ENCODE peak calls at places on chromosomes 3 and 15, in seven cellular contexts. C, N, V, L, F, W and B are unnamed samples. For H3K36me3 and H3K27me3, the result is how much of the 10 kb centered on the place peaks cover.

GRCh38 chr15:62391565-62392262 is 226.6 kb upstream of the C2CD4B start:
- DNase-seq in C (peak), L (peak), W (peak), N (no peak), V (peak), F (no peak), B (peak)

GRCh38 chr3:159238646-159239045 is 436.8 kb downstream of the MFSD1 start:
- DNase-seq in N (no peak), L (no peak), C (no peak), W (no peak), V (no peak), F (no peak), B (no peak)

GRCh38 chr15:31366169-31366734 is 39.6 kb downstream of the KLF13 start:
- DNase-seq in C (no peak), V (no peak), W (no peak), L (peak), F (no peak), N (no peak), B (peak)

GRCh38 chr3:8503461-8503860 is 1.8 kb downstream of the LMCD1 start:
- DNase-seq in L (no peak), C (no peak), V (no peak), F (no peak), N (no peak), W (no peak), B (no peak)

GRCh38 chr3:182789371-182789770 is 3.9 kb upstream of the ATP11B start:
- DNase-seq in C (no peak), L (peak), F (no peak), V (no peak), N (no peak), W (peak), B (no peak)

GRCh38 chr3:53473422-53473821 is 21.0 kb upstream of the CACNA1D start:
- DNase-seq in W (no peak), C (no peak), N (no peak), V (no peak), L (no peak), F (no peak), B (no peak)

GRCh38 chr15:40054746-40055575 is 16.0 kb upstream of the SRP14 start:
- DNase-seq in L (no peak), N (no peak), F (no peak), V (no peak), W (peak), C (peak), B (no peak)

GRCh38 chr15:96353931-96354730 is 23.6 kb downstream of the NR2F2 start:
- DNase-seq in W (peak), L (peak), F (no peak), N (no peak), V (peak), C (no peak), B (peak)

GRCh38 chr3:191686626-191687025 is 225.7 kb downstream of the PYDC2 start:
- DNase-seq in V (no peak), N (no peak), L (no peak), W (no peak), F (no peak), C (no peak), B (no peak)

GRCh38 chr3:39540162-39540921 is 72.9 kb downstream of the MOBP start:
- DNase-seq in F (no peak), N (no peak), W (no peak), V (no peak), L (no peak), C (no peak), B (no peak)

GRCh38 chr3:152204218-152204617 is 64.5 kb upstream of the MBNL1 start:
- DNase-seq in W (no peak), N (no peak), V (no peak), C (no peak), F (no peak), L (no peak), B (no peak)

DNA sequence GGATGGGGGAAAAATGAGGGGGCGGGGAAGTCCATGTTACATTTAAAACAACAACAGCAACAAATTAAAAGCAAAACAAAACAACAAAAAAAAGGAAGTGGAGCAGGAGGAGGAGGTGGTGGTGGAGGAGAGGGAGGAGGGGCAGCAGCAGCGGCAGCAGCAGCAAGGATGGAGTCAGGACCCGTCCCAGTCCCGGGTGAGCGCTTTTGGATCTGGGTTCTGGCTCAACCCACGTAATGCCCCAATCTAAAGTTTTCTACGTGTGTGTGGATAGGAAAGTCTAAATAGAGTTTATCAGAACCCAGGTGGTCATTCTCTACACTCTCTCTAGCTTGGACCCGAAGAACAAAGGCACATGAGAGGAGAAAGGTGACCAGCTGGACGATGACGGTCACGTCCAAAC is 721 bp upstream of the ISL2 start:
- DNase-seq in C (peak), N (no peak), L (no peak), W (no peak), F (no peak), V (peak), B (peak)
- H3K4me3 ChIP-seq in C (peak), N (peak), L (peak), W (peak), F (peak), V (peak), B (peak)

DNA sequence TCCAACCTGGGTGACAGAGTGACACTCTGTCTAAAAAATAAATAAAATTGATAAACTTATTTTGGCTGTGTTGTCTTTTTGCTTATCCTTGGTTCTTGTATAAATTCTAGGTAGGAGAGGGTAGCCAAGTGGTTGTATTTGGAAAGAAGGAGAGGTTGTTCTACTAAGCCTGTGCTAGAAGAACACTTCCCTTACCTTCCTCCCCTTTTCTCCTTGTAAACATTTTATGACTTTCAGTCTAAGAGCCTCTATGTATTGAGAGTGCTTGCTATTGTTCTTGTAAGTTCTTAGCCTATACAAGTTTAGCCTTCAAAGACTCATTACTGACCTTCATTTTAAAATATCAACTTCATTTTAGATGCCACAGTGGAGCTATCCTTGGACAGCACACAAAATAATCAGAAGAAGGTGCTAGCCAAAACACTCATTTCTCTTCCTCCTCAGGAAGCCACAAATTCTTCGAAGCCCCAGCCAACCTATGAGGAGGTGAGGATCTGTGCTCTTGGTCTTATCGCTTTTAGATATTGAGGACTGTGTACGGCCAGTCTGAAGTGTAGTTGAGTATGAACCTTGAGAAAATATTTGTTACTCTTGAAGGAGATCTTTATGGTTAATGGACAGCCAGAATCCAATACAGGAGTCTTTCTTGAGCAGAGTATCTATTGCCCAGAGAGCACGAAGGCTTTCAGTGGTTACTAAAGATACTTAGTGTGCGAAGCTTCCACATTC is 22.1 kb downstream of the SNX1 start:
- DNase-seq in L (no peak), N (no peak), C (no peak), W (no peak), F (no peak), V (no peak), B (no peak)
- H3K36me3 ChIP-seq in L (half or more), N (under half), C (under half), W (under half), F (half or more), V (half or more), B (under half)

GRCh38 chr3:25412269-25412668 is 15.8 kb upstream of the RARB start:
- DNase-seq in F (no peak), L (no peak), C (no peak), W (peak), N (no peak), V (no peak), B (no peak)
- H3K27me3 ChIP-seq in F (under half), L (under half), C (under half), W (under half), N (half or more), V (under half), B (under half)

DNA sequence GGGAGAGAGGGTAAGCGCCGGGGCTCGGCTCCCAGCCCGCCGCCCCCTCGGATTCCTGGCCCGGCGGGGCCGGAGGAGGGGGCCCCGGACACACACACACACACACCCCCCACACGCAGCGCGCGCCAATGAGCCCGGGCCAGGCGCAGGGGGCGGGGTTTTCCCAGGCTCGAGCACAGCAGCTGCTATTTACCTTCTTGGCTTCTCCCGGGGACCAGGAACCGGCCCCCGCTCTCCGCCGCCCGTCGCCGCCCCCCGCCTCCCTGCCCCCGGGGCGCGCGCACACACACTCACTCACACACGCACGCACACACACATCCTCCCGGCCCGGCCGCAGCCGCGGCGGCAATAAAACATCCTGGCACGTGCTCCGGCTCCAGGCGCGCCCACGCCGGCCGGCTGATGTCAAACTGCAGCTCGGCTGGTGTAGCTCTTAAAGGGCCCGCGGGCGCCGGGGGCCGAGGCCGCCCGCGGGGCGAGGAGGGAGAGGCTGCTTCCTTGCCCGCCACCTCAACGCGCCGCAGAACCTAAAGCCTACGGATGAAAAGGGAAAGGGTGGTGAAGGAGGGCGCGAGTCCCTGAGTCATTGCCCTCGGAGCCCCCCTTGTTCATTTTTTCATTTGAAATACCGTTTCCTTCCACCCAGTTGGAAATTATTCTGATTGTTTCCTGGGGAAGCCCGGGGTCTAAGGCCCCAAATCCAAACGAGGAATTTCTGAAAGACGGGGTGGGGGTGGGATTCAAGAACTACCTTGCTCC is 1.0 kb upstream of the HES1 start:
- DNase-seq in V (peak), W (peak), F (peak), C (peak), N (peak), L (peak), B (peak)
- H3K4me3 ChIP-seq in V (peak), W (peak), F (peak), C (peak), N (peak), L (peak), B (peak)

DNA sequence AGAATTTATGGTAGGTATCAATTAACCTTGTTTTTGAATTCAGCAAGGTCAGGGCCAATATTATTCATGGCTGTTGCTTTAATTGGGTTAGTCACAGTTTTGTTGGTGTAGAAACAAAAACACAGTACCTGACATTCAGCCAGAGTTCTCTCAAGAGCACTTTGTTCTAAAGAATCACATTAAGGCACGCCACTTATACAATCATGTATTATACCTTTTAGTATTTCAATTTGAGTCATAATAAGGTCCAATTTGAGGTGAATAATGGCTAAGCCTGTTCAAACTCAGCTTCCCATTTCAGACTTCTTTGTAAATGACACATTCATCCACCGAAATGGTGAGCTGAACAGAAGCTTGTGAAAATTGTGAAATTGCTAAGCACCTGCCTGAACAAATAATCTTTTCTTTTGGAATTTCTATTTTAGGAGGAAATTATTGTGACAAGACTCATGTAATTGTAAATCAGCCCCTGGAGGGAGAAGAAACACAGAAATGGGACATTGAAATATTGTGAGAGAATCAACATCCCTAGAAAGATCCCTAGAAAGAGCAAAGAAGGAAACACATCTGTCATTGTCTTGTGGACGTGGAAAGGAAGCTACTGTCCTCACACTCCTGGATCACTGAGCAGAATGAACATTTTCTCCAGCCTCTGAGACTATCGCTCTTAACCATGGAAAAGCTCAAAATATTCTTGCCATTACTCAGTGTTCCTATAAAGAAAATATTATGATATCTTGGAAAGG is 29.3 kb downstream of the RIOX2 start:
- DNase-seq in V (no peak), N (no peak), F (no peak), W (no peak), L (no peak), C (no peak), B (no peak)
- H3K36me3 ChIP-seq in V (under half), N (under half), F (under half), W (under half), L (half or more), C (under half), B (under half)

DNA sequence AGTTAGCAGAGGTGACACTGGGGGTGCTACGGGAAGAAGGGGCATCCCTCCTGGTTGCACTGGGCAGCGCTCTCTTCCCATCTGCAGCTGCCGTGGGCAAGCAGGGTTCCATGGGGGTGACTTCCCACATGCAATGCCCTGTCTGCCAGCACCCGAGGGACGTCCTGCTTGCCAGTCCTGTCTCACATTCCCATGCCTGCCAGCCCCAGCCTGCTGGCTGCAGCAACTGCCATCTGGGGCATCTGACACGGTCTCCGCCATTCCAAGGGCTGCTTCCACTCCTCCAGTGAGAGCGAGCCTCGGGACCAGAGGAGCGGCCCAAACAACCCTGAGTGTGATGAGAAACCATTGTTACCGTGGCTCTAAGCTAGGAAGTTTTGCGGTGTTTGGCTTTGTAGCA is 45.4 kb upstream of the RPL32 start:
- DNase-seq in N (no peak), C (no peak), V (no peak), L (no peak), F (no peak), W (no peak), B (no peak)
- H3K27me3 ChIP-seq in N (under half), C (under half), V (under half), L (under half), F (under half), W (under half), B (under half)